ENCODE peak calls at places on chromosomes 5 and 9, in nine cellular contexts. S, X, B, F, J, T, Y, D and R are unnamed samples.

GRCh38 chr5:133847301-133847700 is 121.1 kb downstream of the C5orf15 start:
- DNase-seq in S (no peak), X (no peak), B (no peak), F (no peak), J (no peak), T (no peak), Y (no peak), D (no peak), R (no peak)

GRCh38 chr5:16585028-16585667 is 31.6 kb downstream of the RETREG1 start:
- DNase-seq in S (no peak), X (peak), B (no peak), F (no peak), J (no peak), T (no peak), Y (no peak), D (peak), R (no peak)

GRCh38 chr5:54760182-54760935 is 225.0 kb downstream of the ESM1 start:
- DNase-seq in S (no peak), X (no peak), B (no peak), F (no peak), J (no peak), T (no peak), Y (no peak), D (no peak), R (no peak)

GRCh38 chr5:73312146-73312871 is 136.3 kb downstream of the FOXD1 start:
- DNase-seq in S (peak), X (peak), B (no peak), F (peak), J (no peak), T (no peak), Y (peak), D (no peak), R (no peak)

GRCh38 chr5:179261301-179262125 is 83.7 kb downstream of the ADAMTS2 start:
- DNase-seq in S (no peak), X (peak), B (peak), F (no peak), J (no peak), T (no peak), Y (peak), D (no peak), R (peak)

GRCh38 chr5:123000731-123001130 is 35.8 kb downstream of the PPIC start:
- DNase-seq in S (no peak), X (no peak), B (no peak), F (no peak), J (no peak), T (no peak), Y (no peak), D (no peak), R (no peak)

GRCh38 chr9:9498846-9499245 is 1114.0 kb downstream of the PTPRD start:
- DNase-seq in S (no peak), X (no peak), B (no peak), F (no peak), J (no peak), T (no peak), Y (no peak), D (no peak), R (no peak)

GRCh38 chr5:116492016-116492623 is 82.5 kb downstream of the SEMA6A start:
- DNase-seq in S (peak), X (peak), B (no peak), F (peak), J (no peak), T (no peak), Y (no peak), D (no peak), R (no peak)

GRCh38 chr5:149666212-149666852 is 63.8 kb upstream of the PPARGC1B start:
- DNase-seq in S (no peak), X (no peak), B (no peak), F (no peak), J (no peak), T (no peak), Y (peak), D (no peak), R (no peak)

GRCh38 chr9:132384376-132384775 is 22.3 kb downstream of the TTF1 start:
- DNase-seq in S (no peak), X (no peak), B (no peak), F (no peak), J (no peak), T (no peak), Y (no peak), D (no peak), R (no peak)